ENCODE peak calls at places on chromosomes 12 and 14, in five cellular contexts. M is stimulated activated CD4-positive, alpha-beta T cell treated with anti-CD3 and anti-CD28 coated beads, Interleukin-12 subunit alpha, Interleukin-12 subunit beta, amount 100 ng/mL, for 4 hours; X is heart left ventricle; V is activated naive CD8-positive, alpha-beta T cell treated with anti-CD3 and anti-CD28 coated beads, Interleukin-2, amount 50 U/mL, for 24 hours; Z is fibroblast of lung. C is an unnamed sample.

GRCh38 chr12:119668315-119668651 is 350 bp downstream of the PRKAB1 start:
- DNase-seq in M (no peak), X (no peak), V (no peak), Z (peak; percentile 11), C (peak; percentile 8)

GRCh38 chr14:68619805-68620574 is 172.9 kb downstream of the ZFP36L1 start:
- DNase-seq in M (no peak), X (no peak), V (no peak), Z (peak; percentile 44), C (peak; percentile 55)

GRCh38 chr14:101559624-101560533 is 1.4 kb upstream of the DIO3 start:
- DNase-seq in M (no peak), X (peak; percentile 69), V (peak; percentile 14), Z (peak; percentile 50), C (peak; percentile 6)

GRCh38 chr12:52221912-52222457 is 11.1 kb upstream of the KRT7 start:
- DNase-seq in M (peak; percentile 65), X (peak; percentile 75), V (peak; percentile 89), Z (no peak), C (no peak)

GRCh38 chr12:131827961-131828534 is at the start of gene MMP17:
- DNase-seq in M (peak; percentile 33), X (peak; percentile 68), V (peak; percentile 56), Z (peak; percentile 62), C (peak; percentile 30)

GRCh38 chr12:98594050-98594853 is 766 bp downstream of the SLC25A3 start:
- DNase-seq in M (no peak), X (peak; percentile 72), V (no peak), Z (peak; percentile 38), C (no peak)

GRCh38 chr14:34522496-34522895 is 17.0 kb downstream of the EAPP start:
- DNase-seq in M (no peak), X (no peak), V (no peak), Z (no peak), C (no peak)

GRCh38 chr12:44015333-44015941 is 179.6 kb downstream of the TMEM117 start:
- DNase-seq in M (no peak), X (no peak), V (no peak), Z (peak; percentile 77), C (peak; percentile 36)

GRCh38 chr12:111792155-111792876 is 25.6 kb downstream of the ALDH2 start:
- DNase-seq in M (no peak), X (peak; percentile 80), V (no peak), Z (peak; percentile 40), C (no peak)

GRCh38 chr12:19171731-19172130 is 42.2 kb downstream of the PLEKHA5 start:
- DNase-seq in M (no peak), X (no peak), V (no peak), Z (no peak), C (no peak)

GRCh38 chr14:99261916-99262787 is 9.8 kb downstream of the BCL11B start:
- DNase-seq in M (peak; percentile 51), X (no peak), V (peak; percentile 70), Z (no peak), C (no peak)

GRCh38 chr14:73494593-73494992 is 3.9 kb downstream of the RIOX1 start:
- DNase-seq in M (no peak), X (no peak), V (no peak), Z (no peak), C (no peak)

GRCh38 chr12:40444174-40444573 is 219.4 kb downstream of the LRRK2 start:
- DNase-seq in M (no peak), X (no peak), V (no peak), Z (no peak), C (no peak)

GRCh38 chr14:62585247-62585646 is 460.0 kb downstream of the KCNH5 start:
- DNase-seq in M (no peak), X (no peak), V (no peak), Z (no peak), C (no peak)

GRCh38 chr12:726281-727140 is 25.9 kb upstream of the WNK1 start:
- DNase-seq in M (no peak), X (no peak), V (no peak), Z (peak; percentile 28), C (peak; percentile 60)

GRCh38 chr14:68976160-68977067 is 2.7 kb downstream of the ACTN1 start:
- DNase-seq in M (no peak), X (no peak), V (no peak), Z (peak; percentile 56), C (no peak)

GRCh38 chr14:105411017-105411941 is 8.3 kb upstream of the MTA1 start:
- DNase-seq in M (peak; percentile 34), X (peak; percentile 77), V (peak; percentile 28), Z (peak; percentile 26), C (peak; percentile 12)

GRCh38 chr14:104863923-104864266 is 1.2 kb upstream of the CEP170B start:
- DNase-seq in M (no peak), X (no peak), V (no peak), Z (no peak), C (no peak)

GRCh38 chr14:99288948-99289347 is 17.0 kb upstream of the BCL11B start:
- DNase-seq in M (no peak), X (no peak), V (no peak), Z (no peak), C (no peak)